ENCODE peak calls at places on chromosome 1, in four cellular contexts. M is GF-D8, E is H7, P is SJSA1. L is an unnamed sample.

GRCh38 chr1:161440312-161440894 is 64.9 kb upstream of the FCGR2A start:
- DNase-seq in M (no peak), E (peak), P (peak), L (no peak)

GRCh38 chr1:53594391-53595180 is 135.4 kb downstream of the DMRTB1 start:
- DNase-seq in M (no peak), E (no peak), P (no peak), L (no peak)

GRCh38 chr1:7268983-7269382 is 483.7 kb downstream of the CAMTA1 start:
- DNase-seq in M (no peak), E (no peak), P (no peak), L (no peak)

GRCh38 chr1:116786049-116786448 is 31.8 kb downstream of the CD2 start:
- DNase-seq in M (no peak), E (no peak), P (no peak), L (no peak)

GRCh38 chr1:217373761-217374701 is 256.9 kb downstream of the GPATCH2 start:
- DNase-seq in M (no peak), E (no peak), P (no peak), L (no peak)

GRCh38 chr1:173473599-173474011 is 3.5 kb upstream of the PRDX6 start:
- DNase-seq in M (no peak), E (no peak), P (peak), L (no peak)

GRCh38 chr1:20255666-20256065 is 35.0 kb upstream of the VWA5B1 start:
- DNase-seq in M (no peak), E (no peak), P (peak), L (no peak)

GRCh38 chr1:172287207-172287606 is 133.3 kb upstream of the C1orf105 start:
- DNase-seq in M (no peak), E (no peak), P (no peak), L (no peak)

GRCh38 chr1:72371259-72372035 is 89.1 kb upstream of the NEGR1 start:
- DNase-seq in M (no peak), E (peak), P (no peak), L (no peak)

GRCh38 chr1:59288046-59288445 is 8.8 kb upstream of the FGGY start:
- DNase-seq in M (no peak), E (no peak), P (no peak), L (no peak)

GRCh38 chr1:206575165-206575893 is 36.9 kb downstream of the EIF2D start:
- DNase-seq in M (peak), E (no peak), P (no peak), L (no peak)

GRCh38 chr1:248872752-248873408 is 14.0 kb upstream of the ZNF692 start:
- DNase-seq in M (peak), E (peak), P (peak), L (no peak)

GRCh38 chr1:12173631-12174121 is 6.9 kb downstream of the TNFRSF1B start:
- DNase-seq in M (peak), E (no peak), P (no peak), L (no peak)

GRCh38 chr1:208203127-208203847 is 40.9 kb downstream of the PLXNA2 start:
- DNase-seq in M (no peak), E (no peak), P (peak), L (no peak)

GRCh38 chr1:203706444-203706843 is 58.5 kb upstream of the LAX1 start:
- DNase-seq in M (no peak), E (no peak), P (no peak), L (no peak)

GRCh38 chr1:198903203-198903602 is 264.4 kb downstream of the PTPRC start:
- DNase-seq in M (no peak), E (peak), P (no peak), L (no peak)

GRCh38 chr1:201216395-201217085 is 25.9 kb downstream of the IGFN1 start:
- DNase-seq in M (no peak), E (peak), P (peak), L (no peak)

L was measured in BJ.